ENCODE peak calls at places on chromosomes 1 and 21, in nine cellular contexts. W is astrocyte of the cerebellum, R is fibroblast of pulmonary artery, G is neural progenitor cell, X is transverse colon, C is Calu3, Y is activated B cell treated with CpG ODN at 0.5 μM for 24 hours, T is IMR-90, A is cardiac muscle cell. M is an unnamed sample.
A peak's percentile ranks its signal among the peaks of the same experiment; 100 is the strongest.

GRCh38 chr1:94955767-94956632 is 29.1 kb upstream of the CNN3 start:
- DNase-seq in W (no peak), R (peak; percentile 48), G (no peak), X (no peak), C (no peak), Y (no peak), T (peak; percentile 28), A (peak; percentile 31), M (no peak)

GRCh38 chr1:29641921-29642320 is 405.6 kb downstream of the PTPRU start:
- DNase-seq in W (no peak), R (no peak), G (no peak), X (no peak), C (no peak), Y (no peak), T (no peak), A (no peak), M (no peak)

GRCh38 chr1:94629259-94630181 is 88.0 kb upstream of the F3 start:
- DNase-seq in W (no peak), R (no peak), G (no peak), X (no peak), C (no peak), Y (no peak), T (no peak), A (no peak), M (no peak)

GRCh38 chr1:211126622-211127021 is 7.3 kb downstream of the KCNH1 start:
- DNase-seq in W (no peak), R (no peak), G (no peak), X (no peak), C (no peak), Y (no peak), T (peak; percentile 23), A (no peak), M (no peak)

GRCh38 chr1:161350666-161351065 is 17.0 kb downstream of the CFAP126 start:
- DNase-seq in W (no peak), R (no peak), G (no peak), X (no peak), C (no peak), Y (no peak), T (no peak), A (no peak), M (no peak)

GRCh38 chr1:182995894-182996293 is 27.3 kb upstream of the LAMC1 start:
- DNase-seq in W (no peak), R (no peak), G (no peak), X (no peak), C (no peak), Y (no peak), T (no peak), A (no peak), M (no peak)

GRCh38 chr1:198486903-198487302 is 53.6 kb downstream of the ATP6V1G3 start:
- DNase-seq in W (no peak), R (no peak), G (no peak), X (no peak), C (no peak), Y (no peak), T (no peak), A (no peak), M (no peak)

GRCh38 chr1:107640207-107640606 is 324.8 kb downstream of the VAV3 start:
- DNase-seq in W (no peak), R (no peak), G (no peak), X (no peak), C (no peak), Y (no peak), T (no peak), A (no peak), M (no peak)

GRCh38 chr21:15667010-15667409 is 62.8 kb upstream of the USP25 start:
- DNase-seq in W (peak; percentile 24), R (peak; percentile 72), G (no peak), X (no peak), C (no peak), Y (no peak), T (peak; percentile 73), A (no peak), M (no peak)

GRCh38 chr1:167107456-167107855 is 13.6 kb downstream of the STYXL2 start:
- DNase-seq in W (no peak), R (no peak), G (no peak), X (no peak), C (no peak), Y (no peak), T (no peak), A (no peak), M (no peak)

GRCh38 chr1:151314137-151314875 is 12.9 kb downstream of the PI4KB start:
- DNase-seq in W (peak; percentile 83), R (peak; percentile 92), G (no peak), X (peak; percentile 55), C (no peak), Y (no peak), T (peak; percentile 87), A (no peak), M (peak; percentile 46)

GRCh38 chr1:160837558-160838205 is 25.0 kb downstream of the CD244 start:
- DNase-seq in W (no peak), R (peak; percentile 6), G (peak; percentile 38), X (peak; percentile 68), C (peak; percentile 65), Y (peak; percentile 66), T (no peak), A (no peak), M (peak; percentile 19)

GRCh38 chr1:115330480-115331013 is 7.5 kb downstream of the NGF start:
- DNase-seq in W (peak; percentile 70), R (peak; percentile 69), G (no peak), X (no peak), C (no peak), Y (no peak), T (peak; percentile 96), A (no peak), M (peak; percentile 71)
- TF ChIP-seq CTCF in W (peak; percentile 36), R (peak; percentile 20), G (no peak), X (no peak), C (no peak), Y (no peak), T (peak; percentile 41), A (no peak), M (peak; percentile 28)

GRCh38 chr1:83860506-83861221 is 138.3 kb downstream of the TTLL7 start:
- DNase-seq in W (no peak), R (peak; percentile 45), G (peak; percentile 81), X (peak; percentile 89), C (peak; percentile 93), Y (peak; percentile 73), T (no peak), A (peak; percentile 69), M (no peak)
- TF ChIP-seq CTCF in W (peak; percentile 68), R (peak; percentile 57), G (peak; percentile 80), X (peak; percentile 82), C (peak; percentile 67), Y (peak; percentile 81), T (peak; percentile 23), A (peak; percentile 83), M (peak; percentile 80)

DNA sequence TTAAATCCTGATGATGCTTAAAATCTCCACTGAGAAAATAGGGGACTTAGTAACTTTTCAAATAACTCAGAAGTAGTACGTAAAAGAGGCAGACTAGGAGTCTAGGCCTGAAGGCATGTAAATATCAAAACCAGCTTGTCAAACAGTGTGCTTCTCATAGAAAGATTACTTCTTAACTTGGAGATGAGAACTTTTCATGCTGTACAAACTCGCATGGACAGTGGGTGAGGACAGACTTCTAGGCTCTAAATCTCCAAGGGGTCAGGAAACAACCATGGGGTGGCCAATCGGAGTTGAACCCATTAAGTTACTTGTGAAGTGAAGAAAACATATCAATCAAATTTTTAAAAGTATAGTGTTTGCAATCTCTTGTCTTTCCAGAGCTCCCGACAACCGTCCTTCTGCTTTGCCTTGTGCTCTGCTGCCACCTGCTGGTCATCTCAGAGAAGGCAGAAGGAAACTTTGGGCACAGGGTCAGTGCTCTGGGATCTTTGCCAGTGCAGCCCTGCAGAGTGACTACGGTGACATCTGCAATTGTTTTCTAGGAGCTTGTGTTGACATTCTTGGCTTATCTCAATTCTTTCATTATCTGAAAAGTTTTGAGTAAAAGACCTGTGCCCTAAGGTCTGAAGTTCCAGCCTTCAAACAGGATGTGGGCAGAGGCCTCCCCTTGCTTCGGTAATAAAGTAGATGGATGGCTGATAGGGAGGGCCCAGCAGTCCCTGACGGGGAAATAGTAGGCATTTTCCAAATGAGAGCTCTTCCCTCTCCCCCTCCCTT is 105.1 kb upstream of the PDE4B start:
- DNase-seq in W (peak; percentile 51), R (peak; percentile 84), G (peak; percentile 80), X (peak; percentile 90), C (peak; percentile 90), Y (peak; percentile 54), T (peak; percentile 60), A (peak; percentile 90), M (peak; percentile 9)
- TF ChIP-seq CTCF in W (peak; percentile 78), R (peak; percentile 99), G (peak; percentile 92), X (peak; percentile 95), C (peak; percentile 95), Y (peak; percentile 64), T (peak; percentile 94), A (peak; percentile 76), M (peak; percentile 87)

GRCh38 chr1:156646738-156647211 is 4.9 kb downstream of the BCAN start:
- DNase-seq in W (no peak), R (no peak), G (no peak), X (no peak), C (no peak), Y (no peak), T (no peak), A (no peak), M (no peak)

GRCh38 chr1:156645058-156645457 is 3.1 kb downstream of the BCAN start:
- DNase-seq in W (no peak), R (no peak), G (no peak), X (no peak), C (no peak), Y (no peak), T (no peak), A (no peak), M (no peak)

GRCh38 chr1:156644640-156645039 is 2.7 kb downstream of the BCAN start:
- DNase-seq in W (no peak), R (no peak), G (no peak), X (no peak), C (no peak), Y (no peak), T (no peak), A (no peak), M (no peak)

GRCh38 chr1:156644146-156644545 is 2.2 kb downstream of the BCAN start:
- DNase-seq in W (no peak), R (no peak), G (no peak), X (no peak), C (no peak), Y (no peak), T (no peak), A (no peak), M (no peak)

GRCh38 chr1:156645666-156646065 is 3.7 kb downstream of the BCAN start:
- DNase-seq in W (no peak), R (no peak), G (no peak), X (no peak), C (no peak), Y (no peak), T (no peak), A (no peak), M (no peak)
- TF ChIP-seq CTCF in W (no peak), R (no peak), G (no peak), X (no peak), C (no peak), Y (no peak), T (no peak), A (no peak), M (no peak)